ENCODE peak calls at places on chromosomes 11 and 22, in four cellular contexts. Z is tibial nerve, L is heart left ventricle, P is brain microvascular endothelial cell. O is an unnamed sample.

GRCh38 chr22:43301866-43302265 is 41.3 kb downstream of the SCUBE1 start:
- DNase-seq in Z (no peak), L (no peak), P (no peak), O (no peak)

GRCh38 chr11:24709928-24710565 is 213.2 kb downstream of the LUZP2 start:
- DNase-seq in L (no peak), P (no peak), Z (no peak), O (no peak)

GRCh38 chr11:12517741-12518140 is 140.4 kb downstream of the PARVA start:
- DNase-seq in Z (no peak), P (no peak), L (no peak), O (no peak)

GRCh38 chr11:65965986-65966762 is 4.6 kb downstream of the SART1 start:
- DNase-seq in P (no peak), L (no peak), Z (no peak), O (no peak)

GRCh38 chr22:35397095-35397904 is 2.6 kb upstream of the MCM5 start:
- DNase-seq in Z (no peak), P (no peak), L (no peak), O (no peak)

GRCh38 chr11:132318421-132319157 is 948.2 kb downstream of the NTM start:
- DNase-seq in P (peak; percentile 79), L (no peak), Z (no peak), O (no peak)

GRCh38 chr11:33735426-33736147 is 636 bp downstream of the CD59 start:
- DNase-seq in Z (peak; percentile 29), P (no peak), L (peak; percentile 50), O (peak; percentile 80)

GRCh38 chr22:27952779-27953178 is 33.7 kb upstream of the PITPNB start:
- DNase-seq in Z (no peak), L (no peak), P (no peak), O (no peak)

GRCh38 chr11:127521413-127521812 is 520.8 kb upstream of the KIRREL3 start:
- DNase-seq in L (no peak), Z (no peak), P (no peak), O (no peak)

GRCh38 chr22:41998361-41999261 is at the start of gene WBP2NL:
- DNase-seq in Z (peak; percentile 67), L (peak; percentile 82), P (peak; percentile 58), O (peak; percentile 92)

GRCh38 chr11:61688368-61689163 is 8.4 kb downstream of the DAGLA start:
- DNase-seq in L (peak; percentile 71), Z (peak; percentile 66), P (no peak), O (peak; percentile 81)

GRCh38 chr11:2444301-2445106 is at the start of the genes KCNQ1 and TRPM5:
- DNase-seq in L (peak; percentile 55), P (no peak), Z (no peak), O (peak; percentile 92)

GRCh38 chr11:100855466-100856067 is 168.5 kb downstream of the ARHGAP42 start:
- DNase-seq in Z (no peak), P (no peak), L (no peak), O (no peak)

GRCh38 chr11:93117578-93117964 is 80.2 kb downstream of the SLC36A4 start:
- DNase-seq in P (no peak), Z (no peak), L (no peak), O (no peak)

GRCh38 chr22:45069925-45070324 is 60.1 kb upstream of the PHF21B start:
- DNase-seq in P (no peak), L (no peak), Z (no peak), O (no peak)

GRCh38 chr11:95108159-95108611 is 18.5 kb downstream of the ENDOD1 start:
- DNase-seq in P (peak; percentile 83), L (peak; percentile 68), Z (peak; percentile 23), O (no peak)

GRCh38 chr11:121464352-121464946 is 11.7 kb upstream of the SORL1-AS1 start:
- DNase-seq in P (peak; percentile 88), L (peak; percentile 63), Z (no peak), O (no peak)

GRCh38 chr22:50622723-50623327 is 5.1 kb downstream of the ARSA start:
- DNase-seq in Z (no peak), P (no peak), L (no peak), O (no peak)

GRCh38 chr11:17846852-17847453 is 112.4 kb downstream of the KCNC1 start:
- DNase-seq in L (peak; percentile 10), P (peak; percentile 18), Z (no peak), O (no peak)

GRCh38 chr11:23226331-23226909 is 366.1 kb upstream of the CCDC179 start:
- DNase-seq in L (no peak), P (peak; percentile 19), Z (no peak), O (no peak)

GRCh38 chr22:27844656-27845602 is 43.4 kb upstream of the MN1 start:
- DNase-seq in P (no peak), Z (no peak), L (no peak), O (no peak)

GRCh38 chr22:46830001-46830715 is 67.7 kb downstream of the TBC1D22A start:
- DNase-seq in P (peak; percentile 76), L (peak; percentile 38), Z (peak; percentile 52), O (peak; percentile 49)

GRCh38 chr22:23838686-23839468 is at the start of gene DERL3:
- DNase-seq in Z (peak; percentile 95), L (peak; percentile 97), P (peak; percentile 99), O (peak; percentile 99)

GRCh38 chr11:22681281-22681812 is 14.9 kb downstream of the GAS2 start:
- DNase-seq in Z (no peak), L (no peak), P (no peak), O (no peak)

GRCh38 chr11:73235236-73235786 is 17.2 kb downstream of the P2RY2 start:
- DNase-seq in Z (no peak), P (no peak), L (no peak), O (peak; percentile 1)
- H3K27me3 ChIP-seq in Z (no peaks in the 10 kb centered on the region), P (no peaks in the 10 kb centered on the region), L (no peaks in the 10 kb centered on the region), O (no peaks in the 10 kb centered on the region)

GRCh38 chr22:34379825-34380224 is 459.5 kb upstream of the LARGE1 start:
- DNase-seq in L (no peak), Z (no peak), P (no peak), O (no peak)
- H3K27ac ChIP-seq in L (no peak overlapping the region), Z (no peak overlapping the region), P (no peak overlapping the region), O (no peak overlapping the region)

GRCh38 chr11:8477151-8477550 is 116.9 kb downstream of the STK33 start:
- DNase-seq in L (no peak), Z (no peak), P (no peak), O (no peak)
- TF ChIP-seq CTCF in L (no peak), Z (no peak), P (no peak), O (no peak)

DNA sequence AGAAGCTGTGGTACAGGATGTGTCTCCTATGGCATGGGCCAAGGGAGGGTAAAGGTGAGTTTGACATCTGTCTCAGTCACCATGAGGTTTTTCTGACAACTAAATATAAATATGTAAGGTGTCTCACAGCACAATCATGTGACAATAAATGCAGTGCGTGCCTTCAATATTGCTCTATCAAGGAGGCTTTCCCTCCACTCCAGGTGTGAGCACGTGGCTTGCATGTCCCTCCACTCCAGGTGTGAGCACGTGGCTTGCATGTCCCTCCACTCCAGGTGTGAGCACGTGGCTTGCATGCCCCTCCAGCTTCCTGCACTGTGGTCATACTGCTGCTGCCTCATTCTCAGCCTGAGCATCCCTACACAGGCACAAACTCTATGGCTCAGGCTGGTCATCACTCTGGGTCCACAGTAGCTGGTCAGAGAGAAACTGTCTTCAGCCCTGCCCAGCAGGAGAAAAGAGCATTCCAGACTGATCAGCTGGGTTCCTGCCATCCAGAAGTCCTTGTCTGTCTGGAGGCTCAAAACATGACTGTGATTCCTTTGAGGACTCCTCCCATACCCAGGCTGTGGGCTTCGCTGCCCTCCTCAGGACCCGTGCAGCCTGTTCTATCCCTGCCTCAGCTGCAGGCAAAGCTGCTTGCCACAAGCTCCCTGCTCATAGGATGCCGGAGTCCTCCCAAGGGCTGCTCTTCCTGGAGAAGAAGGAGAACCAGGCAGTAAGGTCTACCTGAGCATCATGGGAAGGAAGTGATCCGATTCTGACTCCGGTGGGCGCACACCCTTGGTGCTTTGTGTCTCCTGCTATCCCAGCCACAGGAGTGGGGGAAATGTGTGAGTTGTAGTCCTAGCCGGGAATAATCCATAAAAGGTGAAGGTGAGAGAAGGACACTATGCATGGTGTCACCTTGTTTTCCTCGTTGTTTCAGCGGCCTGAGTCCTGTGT is 33.4 kb upstream of the VPREB1 start:
- DNase-seq in Z (no peak), P (no peak), L (no peak), O (no peak)
- H3K27me3 ChIP-seq in Z (peaks cover 7% of the 10 kb centered on the region), P (peaks cover 11% of the 10 kb centered on the region), L (peaks cover 9% of the 10 kb centered on the region), O (peaks cover 6% of the 10 kb centered on the region)

DNA sequence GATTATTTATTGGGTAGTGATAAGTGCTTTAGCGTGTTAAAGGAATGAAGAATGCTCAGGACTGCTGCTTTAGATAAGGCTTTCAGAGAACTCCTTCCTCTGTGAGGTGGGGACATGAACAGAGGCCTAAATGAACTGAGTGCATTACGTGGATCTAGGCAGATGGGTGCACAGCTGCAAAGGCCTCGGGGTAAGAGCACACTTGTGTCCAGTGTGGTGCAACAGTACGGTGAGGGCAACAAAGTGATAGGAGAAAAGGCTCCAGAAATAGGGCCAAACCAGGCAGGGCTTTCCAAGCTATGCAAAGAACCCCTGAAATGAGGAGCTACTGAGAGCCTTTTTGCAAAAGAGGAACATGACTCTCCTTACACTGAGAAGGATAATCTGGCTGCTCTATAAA is 45.3 kb upstream of the ARHGAP32 start:
- DNase-seq in Z (no peak), L (no peak), P (no peak), O (no peak)
- H3K27ac ChIP-seq in Z (no peak overlapping the region), L (no peak overlapping the region), P (no peak overlapping the region), O (no peak overlapping the region)

GRCh38 chr11:15688351-15688792 is 573.6 kb downstream of the INSC start:
- DNase-seq in L (peak; percentile 78), Z (peak; percentile 69), P (peak; percentile 72), O (no peak)
- TF ChIP-seq CTCF in L (no peak), Z (no peak), P (no peak), O (no peak)

GRCh38 chr11:108593910-108594434 is 404 bp upstream of the EXPH5 start:
- DNase-seq in L (no peak), P (no peak), Z (no peak), O (no peak)

GRCh38 chr11:108599978-108600377 is 6.4 kb upstream of the EXPH5 start:
- DNase-seq in L (no peak), P (no peak), Z (no peak), O (no peak)

GRCh38 chr11:108593214-108593909 is at the start of gene EXPH5:
- DNase-seq in L (peak; percentile 79), P (peak; percentile 49), Z (peak; percentile 55), O (peak; percentile 97)

GRCh38 chr11:108597736-108598355 is 4.3 kb upstream of the EXPH5 start:
- DNase-seq in Z (no peak), L (no peak), P (no peak), O (no peak)

GRCh38 chr11:108596701-108597100 is 3.1 kb upstream of the EXPH5 start:
- DNase-seq in P (no peak), Z (no peak), L (no peak), O (no peak)
- H3K27me3 ChIP-seq in P (peaks cover 1% of the 10 kb centered on the region), Z (peaks cover 6% of the 10 kb centered on the region), L (peaks cover 4% of the 10 kb centered on the region), O (peaks cover 15% of the 10 kb centered on the region)

DNA sequence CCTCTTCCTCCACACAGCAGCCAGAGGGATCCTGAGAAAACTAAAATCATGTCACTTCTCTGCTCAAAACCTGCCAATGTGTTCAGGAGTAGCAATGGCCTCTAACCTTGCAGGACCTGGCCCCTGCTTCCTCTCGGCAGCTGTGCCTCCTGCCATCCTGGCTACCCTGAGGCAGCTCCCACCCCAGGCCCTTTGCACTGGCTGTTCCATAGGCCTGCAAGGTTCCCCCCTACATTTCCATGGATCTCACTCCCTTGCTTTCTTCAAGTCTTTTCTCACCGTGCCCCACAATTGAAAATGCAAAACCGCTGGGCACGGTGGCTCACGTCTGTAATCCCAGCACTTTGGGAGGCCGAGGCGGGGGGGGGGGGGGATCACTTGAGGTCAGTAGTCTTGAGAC is 2.1 kb upstream of the STIP1 start:
- DNase-seq in L (no peak), P (no peak), Z (no peak), O (no peak)
- H3K27ac ChIP-seq in L (no peak overlapping the region), P (no peak overlapping the region), Z (no peak overlapping the region), O (no peak overlapping the region)

O was measured in upper lobe of right lung.